ENCODE peak calls at places on chromosomes 13 and 19, in eight cellular contexts. O is cardiac muscle cell; A is activated T-cell treated with anti-CD3 and anti-CD28 coated beads, Interleukin-2, amount 50 U/mL, for 48 hours; C is PC-9; Y is omental fat pad; Q is T-helper 1 cell; I is stimulated activated CD8-positive, alpha-beta memory T cell treated with anti-CD3 and anti-CD28 coated beads, Interleukin-7, amount 100 ng/mL, for 24 hours; J is NCI-H510A. G is an unnamed sample.

GRCh38 chr19:1266818-1267440 is 2.2 kb upstream of the CIRBP start:
- DNase-seq in O (peak), A (peak), C (peak), Y (no peak), Q (peak), I (no peak), J (no peak), G (peak)

GRCh38 chr19:29397748-29398147 is 128.0 kb upstream of the VSTM2B start:
- DNase-seq in O (no peak), A (no peak), C (no peak), Y (no peak), Q (no peak), I (no peak), J (no peak), G (no peak)

GRCh38 chr19:40023969-40024368 is 27.1 kb downstream of the ZNF546 start:
- DNase-seq in O (no peak), A (no peak), C (no peak), Y (no peak), Q (no peak), I (no peak), J (no peak), G (no peak)

GRCh38 chr13:66414196-66414800 is 815.8 kb downstream of the PCDH9 start:
- DNase-seq in O (no peak), A (no peak), C (no peak), Y (no peak), Q (no peak), I (no peak), J (no peak), G (no peak)

GRCh38 chr13:40798380-40798779 is 9.0 kb downstream of the SLC25A15 start:
- DNase-seq in O (no peak), A (no peak), C (no peak), Y (no peak), Q (no peak), I (no peak), J (no peak), G (no peak)

GRCh38 chr19:29918891-29919290 is 23.1 kb upstream of the URI1 start:
- DNase-seq in O (no peak), A (no peak), C (no peak), Y (no peak), Q (no peak), I (no peak), J (no peak), G (no peak)

GRCh38 chr19:35073516-35073915 is 32.0 kb downstream of the HPN start:
- DNase-seq in O (no peak), A (no peak), C (no peak), Y (no peak), Q (no peak), I (no peak), J (no peak), G (no peak)

GRCh38 chr19:40791349-40791748 is 7.6 kb upstream of the EGLN2 start:
- DNase-seq in O (no peak), A (no peak), C (no peak), Y (no peak), Q (no peak), I (no peak), J (no peak), G (no peak)

GRCh38 chr13:94249512-94249911 is 230.0 kb downstream of the DCT start:
- DNase-seq in O (no peak), A (no peak), C (no peak), Y (no peak), Q (no peak), I (no peak), J (no peak), G (no peak)

GRCh38 chr13:114318624-114319023 is 4.3 kb downstream of the CHAMP1 start:
- DNase-seq in O (no peak), A (no peak), C (no peak), Y (no peak), Q (no peak), I (no peak), J (no peak), G (no peak)

G was measured in NCI-H187.